ENCODE peak calls at places on chromosomes 7 and 10, in seven cellular contexts. T, W, D, K, Q, J and Y are unnamed samples.
A peak's percentile ranks its signal among the peaks of the same experiment; 100 is the strongest.

GRCh38 chr10:14116021-14116420 is 214.7 kb downstream of the FRMD4A start:
- DNase-seq in J (no peak), D (no peak), K (no peak), Q (no peak), W (no peak), T (no peak), Y (no peak)

GRCh38 chr10:87613766-87614165 is 45.9 kb upstream of the PAPSS2 start:
- DNase-seq in D (no peak), Q (no peak), W (no peak), K (no peak), J (no peak), T (no peak), Y (no peak)

GRCh38 chr10:122164815-122165491 is 106.1 kb upstream of the BTBD16 start:
- DNase-seq in T (peak; percentile 83), Q (no peak), D (no peak), W (no peak), K (no peak), J (no peak), Y (peak; percentile 96)

GRCh38 chr10:131180941-131181855 is 130.3 kb downstream of the TCERG1L start:
- DNase-seq in W (no peak), J (no peak), D (no peak), Q (no peak), T (no peak), K (no peak), Y (no peak)

GRCh38 chr7:35758421-35758820 is 42.4 kb upstream of the SEPTIN7 start:
- DNase-seq in W (no peak), D (peak; percentile 15), T (no peak), K (no peak), J (no peak), Q (peak; percentile 80), Y (no peak)

GRCh38 chr10:48498940-48499510 is 105.8 kb downstream of the ARHGAP22 start:
- DNase-seq in Q (no peak), K (peak; percentile 72), D (no peak), W (no peak), J (no peak), T (no peak), Y (no peak)

GRCh38 chr10:34804306-34804705 is 10.8 kb downstream of the PARD3 start:
- DNase-seq in T (peak; percentile 89), J (no peak), Q (no peak), D (no peak), K (no peak), W (no peak), Y (peak; percentile 45)

GRCh38 chr7:81175291-81175942 is 256.6 kb upstream of the SEMA3C start:
- DNase-seq in W (no peak), Q (no peak), J (no peak), T (peak; percentile 45), D (no peak), K (no peak), Y (peak; percentile 89)

GRCh38 chr7:149868638-149869290 is 5.0 kb upstream of the ATP6V0E2 start:
- DNase-seq in J (no peak), Q (no peak), W (no peak), T (no peak), D (no peak), K (peak; percentile 71), Y (peak; percentile 29)

GRCh38 chr10:21547246-21547645 is 13.2 kb downstream of the MLLT10 start:
- DNase-seq in D (no peak), K (no peak), T (no peak), Q (no peak), J (no peak), W (no peak), Y (no peak)

GRCh38 chr7:82699773-82700186 is 256.2 kb upstream of the CACNA2D1 start:
- DNase-seq in D (no peak), W (no peak), J (no peak), Q (no peak), T (peak; percentile 89), K (no peak), Y (peak; percentile 97)

GRCh38 chr10:28954211-28954610 is 276.9 kb downstream of the BAMBI start:
- DNase-seq in W (no peak), T (peak; percentile 30), D (no peak), Q (no peak), J (no peak), K (no peak), Y (no peak)

GRCh38 chr7:131235489-131236317 is 92.0 kb upstream of the MKLN1 start:
- DNase-seq in J (no peak), D (no peak), K (no peak), Q (no peak), W (peak; percentile 40), T (peak; percentile 98), Y (peak; percentile 94)

GRCh38 chr7:997404-998395 is 14.7 kb downstream of the CYP2W1 start:
- DNase-seq in Q (peak; percentile 73), J (no peak), T (no peak), W (no peak), K (no peak), D (no peak), Y (no peak)

GRCh38 chr10:114278140-114278883 is 39.3 kb downstream of the VWA2 start:
- DNase-seq in K (peak; percentile 89), D (no peak), W (no peak), Q (no peak), T (no peak), J (no peak), Y (no peak)